ENCODE peak calls at places on chromosomes 16 and 17, in seven cellular contexts. W is pancreas; Z is T47D; N is CD8-positive, alpha-beta T cell; I is stimulated activated CD4-positive, alpha-beta T cell treated with anti-CD3 and anti-CD28 coated beads, TNF-alpha, amount 100 ng/mL, for 1 hour; G is CD8-positive, alpha-beta memory T cell; F is neural progenitor cell. R is an unnamed sample.

GRCh38 chr17:29059281-29059680 is 16.3 kb downstream of the PIPOX start:
- DNase-seq in W (no peak), Z (peak; percentile 32), N (no peak), I (no peak), G (no peak), F (no peak), R (peak; percentile 73)

GRCh38 chr16:4450921-4451619 is 23.4 kb downstream of the NMRAL1 start:
- DNase-seq in W (no peak), Z (no peak), N (no peak), I (no peak), G (no peak), F (peak; percentile 16), R (no peak)

GRCh38 chr16:67943619-67944503 is at the start of gene LCAT:
- DNase-seq in W (peak; percentile 76), Z (no peak), N (no peak), I (no peak), G (no peak), F (peak; percentile 38), R (peak; percentile 8)

GRCh38 chr16:12081048-12081404 is 104.5 kb downstream of the SNX29 start:
- DNase-seq in W (no peak), Z (no peak), N (no peak), I (no peak), G (no peak), F (no peak), R (no peak)

GRCh38 chr16:15947983-15948509 is 1.4 kb upstream of the ABCC1 start:
- DNase-seq in W (no peak), Z (no peak), N (no peak), I (no peak), G (no peak), F (no peak), R (no peak)

GRCh38 chr16:89491238-89491869 is 993 bp upstream of the ANKRD11 start:
- DNase-seq in W (no peak), Z (no peak), N (no peak), I (no peak), G (no peak), F (peak; percentile 53), R (peak; percentile 36)

GRCh38 chr16:72722552-72722951 is 325.4 kb downstream of the ZFHX3 start:
- DNase-seq in W (no peak), Z (no peak), N (no peak), I (no peak), G (no peak), F (peak; percentile 71), R (no peak)

GRCh38 chr16:23859713-23860269 is 24.0 kb downstream of the PRKCB start:
- DNase-seq in W (no peak), Z (no peak), N (no peak), I (no peak), G (no peak), F (no peak), R (no peak)

GRCh38 chr17:73765824-73766563 is 121.7 kb upstream of the SDK2 start:
- DNase-seq in W (no peak), Z (no peak), N (no peak), I (no peak), G (no peak), F (no peak), R (peak; percentile 5)

GRCh38 chr16:31202402-31203385 is at the start of gene PYCARD:
- DNase-seq in W (peak; percentile 83), Z (no peak), N (no peak), I (no peak), G (peak; percentile 26), F (peak; percentile 49), R (no peak)

GRCh38 chr16:1379054-1379862 is 27.5 kb downstream of the GNPTG start:
- DNase-seq in W (peak; percentile 91), Z (peak; percentile 89), N (peak; percentile 55), I (peak; percentile 22), G (peak; percentile 73), F (peak; percentile 92), R (peak; percentile 89)

GRCh38 chr16:87076950-87077749 is 240.0 kb downstream of the C16orf95 start:
- DNase-seq in W (peak; percentile 90), Z (peak; percentile 75), N (no peak), I (no peak), G (no peak), F (peak; percentile 76), R (peak; percentile 64)

GRCh38 chr16:3735541-3735940 is 18.2 kb upstream of the TRAP1 start:
- DNase-seq in W (no peak), Z (no peak), N (no peak), I (no peak), G (no peak), F (no peak), R (no peak)

GRCh38 chr17:77264617-77265230 is 124.0 kb downstream of the SEC14L1 start:
- DNase-seq in W (peak; percentile 21), Z (no peak), N (no peak), I (no peak), G (no peak), F (no peak), R (no peak)

GRCh38 chr17:49575524-49576120 is at the start of gene NXPH3:
- DNase-seq in W (peak; percentile 80), Z (peak; percentile 85), N (peak; percentile 46), I (no peak), G (peak; percentile 50), F (peak; percentile 91), R (peak; percentile 53)

GRCh38 chr17:80892019-80892855 is 99.4 kb upstream of the CHMP6 start:
- DNase-seq in W (peak; percentile 34), Z (no peak), N (peak; percentile 70), I (peak; percentile 81), G (peak; percentile 79), F (no peak), R (peak; percentile 98)

GRCh38 chr16:47058295-47059086 is 85.0 kb upstream of the DNAJA2 start:
- DNase-seq in W (no peak), Z (no peak), N (no peak), I (no peak), G (no peak), F (no peak), R (no peak)

GRCh38 chr16:68786685-68787418 is 49.8 kb downstream of the CDH1 start:
- DNase-seq in W (no peak), Z (no peak), N (no peak), I (no peak), G (no peak), F (no peak), R (peak; percentile 21)

GRCh38 chr16:8872967-8873865 is 4.4 kb upstream of the CARHSP1 start:
- DNase-seq in W (no peak), Z (peak; percentile 46), N (no peak), I (no peak), G (no peak), F (no peak), R (no peak)

GRCh38 chr17:20703781-20704180 is 124.3 kb downstream of the CDRT15L2 start:
- DNase-seq in W (no peak), Z (no peak), N (no peak), I (no peak), G (no peak), F (no peak), R (no peak)

GRCh38 chr16:22633794-22634193 is 123.1 kb downstream of the NPIPB5 start:
- DNase-seq in W (no peak), Z (no peak), N (no peak), I (no peak), G (no peak), F (no peak), R (no peak)

GRCh38 chr17:74601944-74602572 is 10.0 kb upstream of the CD300LD start:
- DNase-seq in W (no peak), Z (peak; percentile 63), N (peak; percentile 7), I (no peak), G (peak; percentile 6), F (peak; percentile 53), R (peak; percentile 51)

GRCh38 chr17:861364-861763 is 79.2 kb downstream of the MRM3 start:
- DNase-seq in W (no peak), Z (no peak), N (no peak), I (no peak), G (no peak), F (no peak), R (no peak)

GRCh38 chr17:2414665-2415064 is 13.8 kb upstream of the MNT start:
- DNase-seq in W (no peak), Z (no peak), N (no peak), I (no peak), G (no peak), F (no peak), R (no peak)

GRCh38 chr16:48284772-48285409 is 37.6 kb upstream of the ABCC11 start:
- DNase-seq in W (no peak), Z (peak; percentile 21), N (no peak), I (no peak), G (no peak), F (no peak), R (no peak)

GRCh38 chr17:13306310-13306962 is 288.6 kb upstream of the ELAC2 start:
- DNase-seq in W (no peak), Z (peak; percentile 83), N (no peak), I (no peak), G (no peak), F (peak; percentile 75), R (peak; percentile 77)

GRCh38 chr16:11085025-11085485 is 140.7 kb downstream of the CLEC16A start:
- DNase-seq in W (no peak), Z (no peak), N (no peak), I (no peak), G (no peak), F (peak; percentile 32), R (no peak)

GRCh38 chr16:17145029-17145428 is 325.7 kb downstream of the XYLT1 start:
- DNase-seq in W (no peak), Z (no peak), N (no peak), I (no peak), G (no peak), F (no peak), R (no peak)

GRCh38 chr17:80227666-80228065 is 7.4 kb downstream of the SLC26A11 start:
- DNase-seq in W (peak; percentile 63), Z (no peak), N (no peak), I (no peak), G (no peak), F (no peak), R (no peak)

GRCh38 chr17:40922239-40922638 is 15.2 kb downstream of the KRT23 start:
- DNase-seq in W (no peak), Z (no peak), N (no peak), I (no peak), G (no peak), F (no peak), R (peak; percentile 91)

GRCh38 chr17:40862985-40863733 is 3.9 kb downstream of the KRT12 start:
- DNase-seq in W (peak; percentile 37), Z (no peak), N (no peak), I (no peak), G (no peak), F (peak; percentile 65), R (no peak)